ENCODE peak calls at places on chromosomes 4 and X, in nine cellular contexts. C is sigmoid colon; M is heart right ventricle; F is CD8-positive, alpha-beta T cell; L is MM.1S; K is OCI-LY7; P is tibial nerve; W is foreskin keratinocyte; I is K562. B is an unnamed sample. For H3K4me1, the result is how much of the 10 kb centered on the place peaks cover.

GRCh38 chr4:122140834-122141233 is 11.3 kb upstream of the BLTP1 start:
- DNase-seq in C (no peak), M (no peak), F (no peak), L (no peak), K (no peak), P (no peak), W (no peak), I (no peak), B (no peak)

GRCh38 chr4:4981427-4981826 is 37.8 kb downstream of the CYTL1 start:
- DNase-seq in C (peak), M (no peak), F (no peak), L (no peak), K (no peak), P (no peak), W (no peak), I (no peak), B (no peak)

GRCh38 chrX:153969904-153970397 is 1.7 kb downstream of the HCFC1 start:
- DNase-seq in C (no peak), M (no peak), F (no peak), L (no peak), K (peak), P (no peak), W (no peak), I (no peak), B (no peak)

GRCh38 chr4:146647615-146648383 is 9.1 kb downstream of the POU4F2 start:
- DNase-seq in C (no peak), M (no peak), F (no peak), L (no peak), K (no peak), P (no peak), W (no peak), I (no peak), B (no peak)

GRCh38 chr4:15428611-15429010 is 778 bp downstream of the C1QTNF7 start:
- DNase-seq in C (peak), M (no peak), F (no peak), L (no peak), K (no peak), P (peak), W (no peak), I (no peak), B (no peak)

GRCh38 chr4:23022032-23022431 is 329.3 kb downstream of the GBA3 start:
- DNase-seq in C (no peak), M (no peak), F (no peak), L (no peak), K (no peak), P (peak), W (peak), I (no peak), B (no peak)

GRCh38 chrX:87578978-87579377 is 61.4 kb downstream of the KLHL4 start:
- DNase-seq in C (no peak), M (no peak), F (no peak), L (no peak), K (no peak), P (no peak), W (no peak), I (no peak), B (no peak)

GRCh38 chr4:10762541-10762940 is 78.0 kb upstream of the CLNK start:
- DNase-seq in C (peak), M (no peak), F (no peak), L (no peak), K (no peak), P (no peak), W (no peak), I (no peak), B (no peak)

GRCh38 chr4:122783301-122784215 is 43.1 kb upstream of the FGF2 start:
- DNase-seq in C (peak), M (peak), F (no peak), L (no peak), K (no peak), P (no peak), W (peak), I (no peak), B (no peak)

GRCh38 chr4:32661229-32661628 is 1941.1 kb downstream of the PCDH7 start:
- DNase-seq in C (no peak), M (no peak), F (no peak), L (no peak), K (no peak), P (no peak), W (no peak), I (no peak), B (no peak)

GRCh38 chr4:82388405-82388804 is 14.6 kb upstream of the HNRNPD start:
- DNase-seq in C (no peak), M (no peak), F (no peak), L (no peak), K (peak), P (no peak), W (no peak), I (no peak), B (no peak)

GRCh38 chr4:155889036-155889793 is 14.3 kb upstream of the TDO2 start:
- DNase-seq in C (no peak), M (peak), F (no peak), L (no peak), K (no peak), P (no peak), W (peak), I (no peak), B (no peak)

GRCh38 chrX:120727911-120728310 is 98.1 kb upstream of the C1GALT1C1 start:
- DNase-seq in C (no peak), M (no peak), F (no peak), L (no peak), K (no peak), P (no peak), W (no peak), I (no peak), B (no peak)

GRCh38 chr4:185640809-185641675 is 105.7 kb upstream of the PDLIM3 start:
- DNase-seq in C (no peak), M (no peak), F (no peak), L (peak), K (peak), P (peak), W (peak), I (peak), B (no peak)

GRCh38 chr4:185165605-185166063 is 22.6 kb downstream of the SLC25A4 start:
- DNase-seq in C (no peak), M (no peak), F (no peak), L (peak), K (no peak), P (no peak), W (no peak), I (no peak), B (no peak)

GRCh38 chr4:169148851-169149250 is 121.9 kb downstream of the SH3RF1 start:
- DNase-seq in C (no peak), M (no peak), F (no peak), L (no peak), K (no peak), P (no peak), W (no peak), I (no peak), B (no peak)

GRCh38 chr4:125041372-125041930 is 273.3 kb upstream of the FAT4 start:
- DNase-seq in C (no peak), M (no peak), F (no peak), L (no peak), K (no peak), P (no peak), W (peak), I (no peak), B (no peak)

GRCh38 chrX:150362599-150363481 is at the start of gene MAMLD1:
- DNase-seq in C (peak), M (peak), F (peak), L (peak), K (no peak), P (peak), W (no peak), I (peak), B (peak)

GRCh38 chrX:96004386-96004785 is 680.3 kb upstream of the DIAPH2 start:
- DNase-seq in C (no peak), M (no peak), F (no peak), L (no peak), K (no peak), P (no peak), W (peak), I (no peak), B (no peak)

GRCh38 chr4:148288448-148288847 is 153.8 kb downstream of the NR3C2 start:
- DNase-seq in C (no peak), M (peak), F (no peak), L (no peak), K (no peak), P (no peak), W (no peak), I (no peak), B (no peak)

GRCh38 chr4:104750008-104750407 is 255.3 kb upstream of the CXXC4 start:
- DNase-seq in C (no peak), M (no peak), F (no peak), L (no peak), K (no peak), P (no peak), W (no peak), I (no peak), B (no peak)

GRCh38 chr4:70564033-70564432 is 28.0 kb upstream of the AMBN start:
- DNase-seq in C (no peak), M (no peak), F (no peak), L (no peak), K (no peak), P (no peak), W (no peak), I (no peak), B (no peak)

GRCh38 chr4:27181672-27182071 is 321.0 kb downstream of the STIM2 start:
- DNase-seq in C (no peak), M (no peak), F (no peak), L (no peak), K (no peak), P (no peak), W (no peak), I (no peak), B (no peak)

GRCh38 chr4:36338973-36339372 is 57.6 kb downstream of the DTHD1 start:
- DNase-seq in C (no peak), M (no peak), F (no peak), L (no peak), K (no peak), P (no peak), W (no peak), I (no peak), B (no peak)

GRCh38 chr4:153018716-153019115 is 82.6 kb downstream of the FHDC1 start:
- DNase-seq in C (no peak), M (no peak), F (no peak), L (no peak), K (no peak), P (no peak), W (no peak), I (no peak), B (no peak)

GRCh38 chrX:22220941-22221340 is 51.8 kb upstream of the CBLL2 start:
- DNase-seq in C (no peak), M (no peak), F (no peak), L (no peak), K (no peak), P (no peak), W (peak), I (no peak), B (no peak)

GRCh38 chr4:172007889-172008288 is 194.7 kb downstream of the GALNTL6 start:
- DNase-seq in C (no peak), M (no peak), F (no peak), L (no peak), K (no peak), P (no peak), W (no peak), I (no peak), B (no peak)

GRCh38 chr4:68748181-68748981 is 67.4 kb upstream of the UGT2B10 start:
- DNase-seq in C (no peak), M (no peak), F (no peak), L (no peak), K (no peak), P (no peak), W (peak), I (no peak), B (no peak)

GRCh38 chrX:345020-345925 is 26.7 kb upstream of the GTPBP6 start:
- DNase-seq in C (peak), M (no peak), F (no peak), L (no peak), K (no peak), P (no peak), W (no peak), I (no peak), B (no peak)

GRCh38 chr4:71553605-71554004 is 214.8 kb downstream of the SLC4A4 start:
- DNase-seq in C (no peak), M (no peak), F (no peak), L (no peak), K (peak), P (no peak), W (no peak), I (peak), B (no peak)

GRCh38 chrX:13520931-13521330 is 48.5 kb upstream of the EGFL6 start:
- DNase-seq in C (no peak), M (no peak), F (no peak), L (no peak), K (no peak), P (no peak), W (no peak), I (no peak), B (no peak)

GRCh38 chrX:118978451-118978850 is 4.0 kb downstream of the LONRF3 start:
- DNase-seq in C (no peak), M (no peak), F (no peak), L (no peak), K (no peak), P (no peak), W (no peak), I (no peak), B (no peak)

GRCh38 chr4:137968956-137969709 is 273.0 kb downstream of the SLC7A11 start:
- DNase-seq in C (no peak), M (no peak), F (no peak), L (no peak), K (no peak), P (no peak), W (no peak), I (peak), B (no peak)

GRCh38 chr4:139522457-139522856 is 33.6 kb downstream of the SETD7 start:
- DNase-seq in C (no peak), M (no peak), F (no peak), L (no peak), K (no peak), P (no peak), W (no peak), I (no peak), B (no peak)

GRCh38 chrX:15336023-15336413 is 695 bp upstream of the PIGA start:
- DNase-seq in C (no peak), M (no peak), F (peak), L (peak), K (peak), P (peak), W (peak), I (peak), B (no peak)

GRCh38 chr4:41189669-41190068 is 24.7 kb downstream of the APBB2 start:
- DNase-seq in C (no peak), M (no peak), F (no peak), L (no peak), K (peak), P (no peak), W (no peak), I (no peak), B (no peak)

GRCh38 chrX:79452879-79453278 is 85.7 kb upstream of the ITM2A start:
- DNase-seq in C (no peak), M (no peak), F (no peak), L (no peak), K (no peak), P (no peak), W (no peak), I (no peak), B (peak)

GRCh38 chrX:68363984-68364383 is 69.3 kb downstream of the OPHN1 start:
- DNase-seq in C (no peak), M (no peak), F (no peak), L (no peak), K (no peak), P (no peak), W (no peak), I (no peak), B (no peak)

GRCh38 chrX:68369559-68369958 is 63.7 kb downstream of the OPHN1 start:
- DNase-seq in C (no peak), M (no peak), F (no peak), L (no peak), K (no peak), P (no peak), W (no peak), I (no peak), B (no peak)

GRCh38 chrX:68365356-68365755 is 67.9 kb downstream of the OPHN1 start:
- DNase-seq in C (no peak), M (no peak), F (no peak), L (no peak), K (no peak), P (no peak), W (no peak), I (no peak), B (no peak)
- H3K4me1 ChIP-seq in C (under half), M (under half), F (under half), L (under half), K (under half), P (under half), W (under half), I (under half), B (under half)

GRCh38 chrX:56782791-56783449 is 53.9 kb downstream of the NBDY start:
- DNase-seq in C (peak), M (no peak), F (no peak), L (no peak), K (no peak), P (no peak), W (no peak), I (no peak), B (peak)

GRCh38 chrX:56783996-56784620 is 55.1 kb downstream of the NBDY start:
- DNase-seq in C (peak), M (no peak), F (no peak), L (no peak), K (no peak), P (no peak), W (no peak), I (no peak), B (no peak)

GRCh38 chrX:56782362-56782761 is 53.3 kb downstream of the NBDY start:
- DNase-seq in C (no peak), M (no peak), F (no peak), L (peak), K (no peak), P (no peak), W (no peak), I (no peak), B (no peak)

GRCh38 chrX:56784666-56785065 is 55.6 kb downstream of the NBDY start:
- DNase-seq in C (peak), M (no peak), F (no peak), L (no peak), K (no peak), P (no peak), W (no peak), I (no peak), B (no peak)

GRCh38 chrX:56783450-56783831 is 54.4 kb downstream of the NBDY start:
- DNase-seq in C (peak), M (no peak), F (no peak), L (peak), K (no peak), P (no peak), W (no peak), I (no peak), B (peak)
- TF ChIP-seq CTCF in C (no peak), M (peak), F (no peak), L (peak), K (no peak), P (no peak), W (no peak), I (no peak), B (peak)

GRCh38 chrX:41087219-41087618 is 2.0 kb downstream of the USP9X start:
- DNase-seq in C (no peak), M (no peak), F (no peak), L (no peak), K (no peak), P (no peak), W (no peak), I (no peak), B (no peak)

GRCh38 chrX:41085883-41086626 is 810 bp downstream of the USP9X start:
- DNase-seq in C (peak), M (peak), F (peak), L (peak), K (peak), P (peak), W (no peak), I (peak), B (peak)

GRCh38 chrX:41085105-41085882 is at the start of gene USP9X:
- DNase-seq in C (peak), M (peak), F (peak), L (peak), K (peak), P (peak), W (peak), I (peak), B (peak)

GRCh38 chrX:41084360-41085104 is 713 bp upstream of the USP9X start:
- DNase-seq in C (peak), M (peak), F (peak), L (peak), K (peak), P (peak), W (peak), I (peak), B (peak)

DNA sequence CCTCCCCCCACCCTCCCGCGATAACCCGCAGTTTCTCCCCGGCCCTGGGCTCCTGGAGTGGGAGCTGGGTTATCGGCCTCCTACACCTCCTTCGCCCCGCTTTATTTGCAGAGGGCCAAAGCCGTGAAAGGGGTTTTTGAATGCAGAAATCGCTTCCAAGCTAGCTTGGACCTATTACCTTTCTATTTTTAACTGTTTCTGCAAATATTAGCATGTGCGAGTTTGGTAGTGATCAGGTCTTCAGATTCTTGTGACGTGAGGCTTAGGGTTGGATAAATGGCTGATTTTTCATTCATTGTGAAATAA is 1.3 kb downstream of the USP9X start:
- DNase-seq in C (no peak), M (no peak), F (no peak), L (peak), K (no peak), P (no peak), W (no peak), I (no peak), B (no peak)
- H3K4me1 ChIP-seq in C (under half), M (under half), F (under half), L (under half), K (under half), P (under half), W (under half), I (under half), B (under half)

DNA sequence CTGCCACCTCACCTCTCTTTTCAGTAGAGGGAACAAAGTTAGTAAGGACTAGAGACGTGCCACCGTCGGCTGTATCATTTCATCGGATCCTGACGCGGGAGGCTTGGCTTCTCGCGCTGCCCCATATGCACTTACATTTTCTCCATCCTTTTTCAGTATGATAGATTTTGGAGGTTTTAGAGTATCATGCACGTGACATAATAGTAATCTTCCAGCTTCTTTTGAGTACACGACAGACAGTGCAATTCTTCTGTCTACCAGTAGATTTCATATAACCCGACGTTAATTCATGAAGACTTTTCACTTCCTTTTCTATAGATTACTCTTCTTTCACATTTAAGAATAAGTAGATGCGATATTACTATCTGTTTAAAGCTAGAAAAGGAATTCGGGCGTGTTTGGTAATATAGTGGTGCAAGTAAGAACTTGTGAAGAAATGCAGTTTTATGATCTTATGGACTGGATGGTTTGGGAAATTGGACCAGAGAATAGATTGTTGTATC is 995 bp downstream of the CDS1 start:
- DNase-seq in C (no peak), M (no peak), F (no peak), L (peak), K (no peak), P (no peak), W (peak), I (peak), B (no peak)
- TF ChIP-seq CTCF in C (no peak), M (no peak), F (peak), L (peak), K (no peak), P (no peak), W (peak), I (no peak), B (no peak)

GRCh38 chrX:84168095-84168494 is 19.9 kb downstream of the RPS6KA6 start:
- DNase-seq in C (no peak), M (no peak), F (no peak), L (no peak), K (no peak), P (no peak), W (no peak), I (no peak), B (no peak)

GRCh38 chrX:84168574-84168973 is 19.4 kb downstream of the RPS6KA6 start:
- DNase-seq in C (no peak), M (no peak), F (no peak), L (no peak), K (no peak), P (no peak), W (no peak), I (no peak), B (no peak)

GRCh38 chrX:84161641-84162040 is 26.4 kb downstream of the RPS6KA6 start:
- DNase-seq in C (no peak), M (no peak), F (no peak), L (no peak), K (no peak), P (no peak), W (no peak), I (no peak), B (no peak)

GRCh38 chrX:84162401-84162800 is 25.6 kb downstream of the RPS6KA6 start:
- DNase-seq in C (no peak), M (no peak), F (no peak), L (no peak), K (no peak), P (no peak), W (no peak), I (no peak), B (no peak)

GRCh38 chrX:84165716-84166115 is 22.3 kb downstream of the RPS6KA6 start:
- DNase-seq in C (no peak), M (no peak), F (no peak), L (no peak), K (no peak), P (no peak), W (no peak), I (no peak), B (no peak)
- H3K4me1 ChIP-seq in C (under half), M (under half), F (under half), L (under half), K (under half), P (under half), W (under half), I (under half), B (under half)